ENCODE peak calls at places on chromosomes 7 and 10, in ten cellular contexts. U is iPS DF 6.9; O is stimulated activated CD8-positive, alpha-beta memory T cell treated with anti-CD3 and anti-CD28 coated beads, Interleukin-7, amount 100 ng/mL, for 1 hour; R is NCI-H524 treated with DMSO at 0.1 percent for 48 hours; K is ACHN; T is occipital lobe; B is RWPE1; C is nucleus accumbens; S is hippocampal formation; I is stimulated activated CD4-positive, alpha-beta T cell treated with anti-CD3 and anti-CD28 coated beads, Interleukin-4, amount 100 ng/mL, for 4 hours. A is an unnamed sample.

GRCh38 chr7:69624431-69624830 is 26.2 kb downstream of the AUTS2 start:
- DNase-seq in C (no peak), R (peak), T (no peak), I (no peak), B (no peak), K (no peak), U (no peak), O (no peak), S (no peak), A (no peak)

GRCh38 chr10:119289227-119289925 is 82.0 kb downstream of the GRK5 start:
- DNase-seq in C (no peak), B (no peak), T (no peak), I (no peak), U (no peak), O (no peak), R (no peak), K (no peak), S (peak), A (no peak)

GRCh38 chr10:90047243-90047729 is 345.9 kb downstream of the KIF20B start:
- DNase-seq in O (no peak), I (no peak), T (no peak), K (no peak), R (no peak), U (no peak), C (no peak), B (no peak), S (no peak), A (no peak)

GRCh38 chr10:95295031-95295755 is 4.4 kb upstream of the PDLIM1 start:
- DNase-seq in O (peak), B (no peak), C (no peak), T (peak), U (no peak), I (peak), K (peak), S (no peak), R (no peak), A (peak)

GRCh38 chr7:129950191-129950940 is 2.4 kb downstream of the UBE2H start:
- DNase-seq in S (peak), O (no peak), T (no peak), R (no peak), K (peak), I (no peak), B (no peak), C (no peak), U (no peak), A (no peak)

GRCh38 chr7:66016131-66016461 is 34.1 kb upstream of the GUSB start:
- DNase-seq in S (no peak), C (no peak), U (no peak), I (no peak), R (no peak), K (no peak), T (no peak), O (no peak), B (peak), A (no peak)

GRCh38 chr7:151142686-151143040 is 24.8 kb downstream of the GBX1 start:
- DNase-seq in I (no peak), U (no peak), C (peak), O (no peak), B (no peak), T (peak), S (peak), R (no peak), K (no peak), A (no peak)

GRCh38 chr10:83585686-83586085 is 553.6 kb upstream of the GHITM start:
- DNase-seq in O (no peak), U (no peak), K (no peak), T (no peak), R (no peak), I (no peak), B (no peak), C (no peak), S (no peak), A (no peak)

GRCh38 chr7:73828107-73828803 is 2.5 kb upstream of the CLDN4 start:
- DNase-seq in I (no peak), T (no peak), S (no peak), K (peak), R (peak), U (no peak), O (no peak), C (no peak), B (no peak), A (no peak)

GRCh38 chr7:15764010-15764409 is 77.5 kb upstream of the MEOX2 start:
- DNase-seq in O (no peak), C (no peak), I (no peak), S (no peak), U (no peak), R (no peak), T (no peak), K (no peak), B (no peak), A (no peak)

GRCh38 chr7:114979388-114979787 is 57.5 kb downstream of the MDFIC start:
- DNase-seq in S (no peak), C (no peak), K (peak), R (no peak), T (no peak), U (no peak), O (no peak), I (no peak), B (peak), A (no peak)

GRCh38 chr10:21135396-21135973 is 238.4 kb upstream of the NEBL start:
- DNase-seq in B (peak), C (peak), I (no peak), T (no peak), R (no peak), U (no peak), K (no peak), O (no peak), S (peak), A (no peak)

GRCh38 chr7:117724898-117725297 is 148.3 kb downstream of the CTTNBP2 start:
- DNase-seq in I (no peak), S (no peak), C (no peak), O (no peak), T (no peak), R (no peak), B (no peak), K (no peak), U (no peak), A (no peak)

GRCh38 chr10:13158401-13158800 is 3.0 kb upstream of the MCM10 start:
- DNase-seq in U (no peak), I (no peak), O (no peak), B (no peak), S (no peak), T (no peak), K (no peak), C (no peak), R (no peak), A (no peak)

GRCh38 chr10:69455009-69455763 is 3.9 kb downstream of the TSPAN15 start:
- DNase-seq in U (no peak), I (no peak), T (no peak), B (no peak), O (no peak), R (no peak), C (no peak), S (no peak), K (no peak), A (no peak)

GRCh38 chr10:101224910-101225823 is 4.1 kb downstream of the LBX1 start:
- DNase-seq in O (no peak), B (no peak), U (no peak), R (no peak), K (no peak), C (no peak), I (no peak), S (no peak), T (no peak), A (no peak)

GRCh38 chr10:87817873-87818504 is at the start of gene ATAD1:
- DNase-seq in U (peak), S (peak), C (peak), K (peak), B (peak), O (peak), R (peak), T (peak), I (peak), A (peak)

GRCh38 chr7:621572-622285 is 102.1 kb upstream of the PDGFA start:
- DNase-seq in R (no peak), I (no peak), S (no peak), K (no peak), C (no peak), U (no peak), T (no peak), O (no peak), B (no peak), A (no peak)

GRCh38 chr7:9711259-9711658 is 1262.4 kb upstream of the PHF14 start:
- DNase-seq in R (no peak), C (no peak), U (no peak), K (no peak), T (no peak), I (no peak), O (no peak), S (no peak), B (no peak), A (no peak)

GRCh38 chr7:107630342-107630741 is 30.3 kb upstream of the SLC26A4 start:
- DNase-seq in T (no peak), R (no peak), B (no peak), S (no peak), U (no peak), K (no peak), I (no peak), O (no peak), C (no peak), A (no peak)

GRCh38 chr10:30691601-30692015 is 62.1 kb upstream of the LYZL2 start:
- DNase-seq in U (no peak), T (no peak), R (no peak), O (no peak), K (no peak), C (no peak), B (no peak), I (no peak), S (no peak), A (no peak)

GRCh38 chr10:13970967-13971353 is 359.8 kb downstream of the FRMD4A start:
- DNase-seq in S (no peak), R (no peak), B (no peak), O (no peak), C (no peak), U (no peak), K (no peak), I (no peak), T (no peak), A (no peak)

GRCh38 chr7:127588697-127589482 is 679 bp downstream of the ARF5 start:
- DNase-seq in S (peak), O (no peak), B (peak), C (peak), T (peak), U (no peak), I (peak), R (peak), K (peak), A (peak)

GRCh38 chr10:116625845-116626244 is 5.1 kb downstream of the PNLIPRP2 start:
- DNase-seq in O (no peak), T (no peak), I (no peak), C (no peak), B (no peak), S (no peak), R (no peak), U (no peak), K (no peak), A (no peak)

GRCh38 chr10:77784856-77785255 is 141.7 kb downstream of the DLG5 start:
- DNase-seq in K (no peak), U (no peak), I (no peak), B (no peak), R (no peak), T (no peak), O (no peak), C (no peak), S (no peak), A (no peak)

GRCh38 chr10:103397191-103397825 is 882 bp downstream of the PDCD11 start:
- DNase-seq in I (no peak), B (no peak), O (no peak), K (peak), C (no peak), S (no peak), U (no peak), R (no peak), T (no peak), A (no peak)

GRCh38 chr10:55786461-55786860 is 574.6 kb downstream of the ZWINT start:
- DNase-seq in S (no peak), U (no peak), K (no peak), O (no peak), I (no peak), C (no peak), R (no peak), T (no peak), B (no peak), A (no peak)

GRCh38 chr10:44848211-44848610 is 62.9 kb upstream of the TMEM72 start:
- DNase-seq in R (no peak), O (no peak), K (no peak), U (no peak), T (no peak), S (no peak), I (no peak), B (no peak), C (no peak), A (no peak)

A was measured in lower leg skin.